ENCODE peak calls at places on chromosomes 12 and 14, in ten cellular contexts. D, J, T, M, I, X, N, K, G and V are unnamed samples.

GRCh38 chr12:85424581-85425348 is 144.7 kb downstream of the ALX1 start:
- DNase-seq in D (no peak), J (peak; percentile 22), T (no peak), M (peak; percentile 21), I (no peak), X (no peak), N (no peak), K (peak; percentile 34), G (no peak), V (peak; percentile 55)

GRCh38 chr12:95978351-95978750 is 17.8 kb downstream of the HAL start:
- DNase-seq in D (peak; percentile 28), J (no peak), T (no peak), M (no peak), I (no peak), X (no peak), N (no peak), K (no peak), G (no peak), V (no peak)

GRCh38 chr12:16352481-16352880 is 5.0 kb downstream of the MGST1 start:
- DNase-seq in D (no peak), J (no peak), T (no peak), M (no peak), I (no peak), X (no peak), N (no peak), K (no peak), G (no peak), V (no peak)

GRCh38 chr12:126488786-126489185 is 1423.6 kb downstream of the AACS start:
- DNase-seq in D (no peak), J (no peak), T (no peak), M (no peak), I (no peak), X (no peak), N (no peak), K (no peak), G (no peak), V (no peak)

GRCh38 chr14:41120400-41120799 is 486.3 kb upstream of the LRFN5 start:
- DNase-seq in D (no peak), J (no peak), T (no peak), M (no peak), I (no peak), X (no peak), N (no peak), K (no peak), G (no peak), V (no peak)

GRCh38 chr12:19848426-19848825 is 409.1 kb downstream of the AEBP2 start:
- DNase-seq in D (no peak), J (no peak), T (no peak), M (no peak), I (no peak), X (no peak), N (no peak), K (no peak), G (no peak), V (no peak)

GRCh38 chr12:92109613-92110012 is 36.0 kb downstream of the BTG1 start:
- DNase-seq in D (no peak), J (no peak), T (no peak), M (no peak), I (no peak), X (no peak), N (no peak), K (no peak), G (no peak), V (no peak)

GRCh38 chr12:1355396-1355795 is 239.0 kb downstream of the FBXL14 start:
- DNase-seq in D (no peak), J (no peak), T (no peak), M (no peak), I (no peak), X (no peak), N (no peak), K (no peak), G (no peak), V (no peak)

GRCh38 chr12:104733717-104734175 is 224.3 kb downstream of the SLC41A2 start:
- DNase-seq in D (no peak), J (peak; percentile 54), T (no peak), M (peak; percentile 8), I (no peak), X (no peak), N (no peak), K (peak; percentile 4), G (no peak), V (peak; percentile 62)

GRCh38 chr12:22543246-22544037 is 900 bp downstream of the C2CD5 start:
- DNase-seq in D (peak; percentile 83), J (peak; percentile 84), T (peak; percentile 74), M (no peak), I (peak; percentile 44), X (peak; percentile 39), N (no peak), K (peak; percentile 27), G (peak; percentile 35), V (peak; percentile 77)

GRCh38 chr14:57317248-57317833 is 48.6 kb downstream of the AP5M1 start:
- DNase-seq in D (peak; percentile 81), J (peak; percentile 64), T (peak; percentile 74), M (peak; percentile 79), I (peak; percentile 52), X (peak; percentile 57), N (peak; percentile 57), K (peak; percentile 76), G (peak; percentile 59), V (peak; percentile 77)

GRCh38 chr14:92039720-92040430 is at the start of gene TRIP11:
- DNase-seq in D (peak; percentile 95), J (peak; percentile 97), T (peak; percentile 96), M (peak; percentile 87), I (peak; percentile 92), X (peak; percentile 86), N (peak; percentile 92), K (peak; percentile 80), G (peak; percentile 91), V (peak; percentile 96)
- TF ChIP-seq POLR2A in D (no peak), J (peak; percentile 83), T (peak; percentile 63), M (peak; percentile 92), I (no peak), X (peak; percentile 46), N (no peak), K (peak; percentile 90), G (no peak), V (peak; percentile 91)

DNA sequence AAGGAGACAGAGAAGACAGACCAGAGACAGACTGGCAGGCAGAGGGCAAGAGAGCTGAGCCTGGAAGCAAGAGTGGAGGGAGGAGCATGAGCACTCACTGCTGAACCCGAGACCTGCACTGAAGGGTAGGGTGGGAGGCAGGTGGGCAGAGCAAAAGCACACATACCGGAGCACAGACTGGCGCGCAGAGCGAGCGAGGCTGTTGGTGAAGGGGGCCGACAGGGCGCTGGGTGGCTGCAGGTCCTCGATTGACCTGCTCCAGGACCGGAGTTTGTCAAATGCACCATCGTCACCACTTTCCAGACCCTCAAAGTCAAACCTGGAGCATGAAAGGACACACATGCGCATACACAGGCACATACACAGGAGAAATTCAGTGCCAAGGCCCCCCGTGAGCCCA is 34.9 kb downstream of the PRPF40B start:
- DNase-seq in D (no peak), J (no peak), T (no peak), M (no peak), I (no peak), X (no peak), N (peak; percentile 16), K (no peak), G (no peak), V (no peak)
- TF ChIP-seq POLR2A in D (no peak), J (no peak), T (no peak), M (no peak), I (no peak), X (no peak), N (no peak), K (no peak), G (no peak), V (no peak)

GRCh38 chr12:39351153-39351552 is 91.8 kb downstream of the KIF21A start:
- DNase-seq in D (no peak), J (no peak), T (no peak), M (no peak), I (no peak), X (no peak), N (no peak), K (no peak), G (no peak), V (no peak)
- TF ChIP-seq POLR2A in D (no peak), J (no peak), T (no peak), M (no peak), I (no peak), X (no peak), N (no peak), K (no peak), G (no peak), V (no peak)

GRCh38 chr12:65535951-65536350 is 257.5 kb downstream of the MSRB3 start:
- DNase-seq in D (no peak), J (no peak), T (no peak), M (no peak), I (no peak), X (no peak), N (no peak), K (no peak), G (no peak), V (no peak)
- TF ChIP-seq POLR2A in D (no peak), J (no peak), T (no peak), M (no peak), I (no peak), X (no peak), N (no peak), K (no peak), G (no peak), V (no peak)

DNA sequence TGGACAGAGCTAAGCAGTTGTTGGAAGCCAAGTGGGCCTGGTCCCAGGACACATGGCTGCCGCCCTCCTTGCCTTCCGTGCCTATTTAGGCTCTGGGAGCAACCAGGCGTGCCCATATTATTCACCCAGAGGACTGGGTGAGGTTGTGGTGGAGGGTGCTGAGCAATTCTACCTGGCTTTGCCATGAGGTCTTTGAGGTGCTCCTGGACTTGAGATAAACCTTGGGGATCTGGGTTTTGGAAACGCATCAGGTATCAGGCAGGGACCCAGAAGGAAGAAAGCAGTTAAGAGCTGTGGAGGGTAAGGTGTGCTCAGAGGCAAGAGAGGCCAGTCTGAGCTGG is 60.1 kb downstream of the EMP1 start:
- DNase-seq in D (no peak), J (no peak), T (no peak), M (no peak), I (no peak), X (no peak), N (no peak), K (no peak), G (no peak), V (no peak)
- TF ChIP-seq POLR2A in D (no peak), J (no peak), T (no peak), M (no peak), I (no peak), X (no peak), N (no peak), K (no peak), G (no peak), V (no peak)

DNA sequence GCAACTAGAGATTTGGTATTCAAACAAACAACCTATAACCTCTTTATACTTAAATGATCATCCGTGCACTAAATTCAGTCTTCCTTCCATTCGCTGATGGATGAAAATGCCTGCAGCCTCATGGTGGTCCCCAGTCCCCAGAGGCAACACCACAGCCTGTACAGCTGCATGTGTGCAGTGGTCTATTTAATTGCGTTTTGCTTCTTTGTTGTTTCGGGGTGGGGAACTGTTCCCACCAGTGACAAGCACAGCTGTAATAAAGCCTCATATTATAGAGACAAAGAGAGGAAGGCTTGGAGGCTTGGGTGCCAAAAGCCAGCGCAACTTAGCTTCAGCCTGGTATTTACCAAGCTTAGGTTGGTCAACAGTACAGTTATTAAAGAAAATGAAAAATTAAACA is 3.9 kb upstream of the SELPLG start:
- DNase-seq in D (peak; percentile 28), J (no peak), T (peak; percentile 36), M (no peak), I (no peak), X (no peak), N (no peak), K (no peak), G (no peak), V (no peak)
- TF ChIP-seq POLR2A in D (no peak), J (no peak), T (no peak), M (no peak), I (no peak), X (no peak), N (no peak), K (no peak), G (no peak), V (no peak)

GRCh38 chr14:102900631-102901571 is 21.6 kb upstream of the AMN start:
- DNase-seq in D (no peak), J (no peak), T (no peak), M (no peak), I (no peak), X (no peak), N (no peak), K (no peak), G (no peak), V (no peak)
- TF ChIP-seq POLR2A in D (no peak), J (no peak), T (no peak), M (no peak), I (no peak), X (no peak), N (no peak), K (no peak), G (no peak), V (no peak)